ENCODE peak calls at places on chromosomes 2 and 18, in four cellular contexts. S, C, X and J are unnamed samples.

GRCh38 chr2:70024284-70024683 is 62.9 kb upstream of the ASPRV1 start:
- DNase-seq in C (no peak), S (no peak), X (peak), J (no peak)

GRCh38 chr2:220006152-220006551 is 378.7 kb downstream of the SLC4A3 start:
- DNase-seq in C (no peak), S (no peak), X (no peak), J (no peak)

GRCh38 chr2:178200331-178200730 is 6.0 kb downstream of the OSBPL6 start:
- DNase-seq in X (no peak), C (peak), S (no peak), J (no peak)

GRCh38 chr18:64032312-64032711 is 62.4 kb downstream of the SERPINB8 start:
- DNase-seq in S (no peak), C (no peak), X (no peak), J (no peak)

GRCh38 chr18:41875094-41875780 is 79.8 kb upstream of the PIK3C3 start:
- DNase-seq in C (no peak), S (no peak), X (no peak), J (no peak)

GRCh38 chr2:73981081-73981968 is 3.4 kb upstream of the TET3 start:
- DNase-seq in S (no peak), C (no peak), X (peak), J (peak)

GRCh38 chr2:149431337-149431736 is 101.0 kb downstream of the LYPD6 start:
- DNase-seq in S (no peak), X (no peak), C (no peak), J (no peak)

GRCh38 chr2:54065411-54065810 is 50.0 kb upstream of the ACYP2 start:
- DNase-seq in S (no peak), C (no peak), X (no peak), J (no peak)

GRCh38 chr2:212814941-212815340 is 276.3 kb upstream of the ERBB4 start:
- DNase-seq in S (no peak), X (no peak), C (no peak), J (no peak)

GRCh38 chr2:238916875-238917590 is 69.1 kb downstream of the TWIST2 start:
- DNase-seq in X (no peak), C (no peak), S (no peak), J (no peak)

GRCh38 chr2:17877811-17878221 is 651 bp upstream of the KCNS3 start:
- DNase-seq in X (peak), S (peak), C (peak), J (peak)

GRCh38 chr2:226873826-226874225 is 38.0 kb downstream of the RHBDD1 start:
- DNase-seq in X (no peak), C (no peak), S (no peak), J (no peak)

GRCh38 chr2:202771741-202772470 is 99.7 kb downstream of the ICA1L start:
- DNase-seq in S (no peak), C (no peak), X (no peak), J (no peak)

GRCh38 chr2:195818521-195818920 is 161.5 kb downstream of the SLC39A10 start:
- DNase-seq in X (no peak), C (no peak), S (no peak), J (no peak)

GRCh38 chr2:204655101-204655500 is 109.8 kb downstream of the PARD3B start:
- DNase-seq in S (no peak), X (no peak), C (no peak), J (no peak)

GRCh38 chr2:219688560-219689445 is 61.4 kb downstream of the SLC4A3 start:
- DNase-seq in X (no peak), S (no peak), C (no peak), J (no peak)

GRCh38 chr18:5582054-5582453 is 38.3 kb upstream of the EPB41L3 start:
- DNase-seq in X (peak), S (no peak), C (no peak), J (no peak)

DNA sequence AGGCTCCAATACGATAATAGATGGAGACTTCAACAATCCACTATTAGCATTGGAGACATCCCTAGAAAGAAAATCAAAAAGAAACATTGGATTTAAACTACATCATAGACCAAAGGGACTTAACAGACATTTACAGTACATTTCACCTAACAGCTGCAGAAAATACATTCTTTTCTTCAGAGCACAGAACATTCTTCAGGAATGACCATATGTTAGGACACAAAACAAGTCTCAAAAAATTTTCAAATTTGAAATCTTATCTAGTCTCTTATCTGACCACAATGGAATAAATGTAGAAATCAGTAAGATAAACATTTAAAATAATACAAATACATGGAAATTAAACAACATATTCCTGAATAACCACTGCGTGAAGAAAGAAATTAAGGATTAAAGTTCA is 68.7 kb downstream of the STRADB start:
- DNase-seq in S (no peak), X (no peak), C (no peak), J (no peak)
- H3K4me3 ChIP-seq in S (no peak), X (no peak), C (no peak), J (no peak)

GRCh38 chr2:182432051-182432450 is 5.2 kb upstream of the PDE1A start:
- DNase-seq in S (no peak), X (no peak), C (no peak), J (no peak)

GRCh38 chr2:182426915-182427233 is at the start of gene PDE1A:
- DNase-seq in C (no peak), S (no peak), X (no peak), J (no peak)

GRCh38 chr2:182422864-182423263 is 4.0 kb downstream of the PDE1A start:
- DNase-seq in S (no peak), C (no peak), X (no peak), J (no peak)

GRCh38 chr2:182426082-182426914 is 538 bp downstream of the PDE1A start:
- DNase-seq in X (no peak), S (no peak), C (no peak), J (no peak)
- H3K4me3 ChIP-seq in X (no peak), S (peak), C (no peak), J (no peak)

DNA sequence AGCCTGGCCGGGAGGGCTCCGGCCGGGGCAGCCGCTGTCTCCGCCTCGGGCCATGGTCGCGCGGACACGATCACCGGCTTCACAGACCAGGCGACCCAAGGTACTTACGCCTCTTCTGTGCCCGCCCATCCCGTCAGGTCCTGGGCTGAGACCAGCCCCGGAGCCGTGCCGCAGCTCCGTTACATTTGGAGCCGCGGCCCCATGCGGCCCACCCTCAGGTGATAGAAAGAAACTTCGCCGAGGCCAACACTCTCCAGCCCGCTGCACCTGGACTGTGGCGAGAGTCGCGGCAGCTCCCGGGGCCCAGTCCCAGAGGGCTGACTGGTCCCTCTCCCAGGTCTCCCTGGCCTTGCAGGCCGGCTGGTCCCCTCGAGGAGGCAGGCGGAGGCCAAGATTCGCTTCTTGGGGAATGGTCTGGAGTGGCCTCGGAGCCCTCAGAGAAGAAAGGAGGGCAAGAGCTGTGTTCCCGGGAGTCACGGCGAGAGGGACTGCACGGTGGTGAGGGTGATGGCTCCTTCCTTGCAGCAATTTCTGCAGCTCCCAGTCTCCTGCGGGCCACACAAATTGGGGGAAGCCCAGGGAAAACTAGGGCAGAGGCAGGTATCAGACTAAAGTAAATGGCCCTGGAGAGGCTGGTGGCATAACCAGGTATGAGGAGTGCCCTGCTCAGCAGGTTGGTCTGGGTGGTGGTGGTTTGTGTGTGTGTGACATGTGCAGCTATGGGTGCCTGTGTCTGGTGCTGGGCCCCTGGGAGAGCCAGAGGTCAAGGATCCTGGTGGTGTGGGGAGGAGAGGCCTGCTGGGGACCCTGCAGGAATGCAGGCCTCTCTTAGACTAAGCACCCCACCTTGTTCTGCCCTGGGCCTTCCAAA is 822 bp downstream of the GDF7 start:
- DNase-seq in C (no peak), S (no peak), X (peak), J (no peak)
- H3K4me3 ChIP-seq in C (no peak), S (peak), X (peak), J (peak)

GRCh38 chr18:13564579-13564978 is 161.8 kb downstream of the FAM210A start:
- DNase-seq in X (no peak), S (peak), C (no peak), J (no peak)

GRCh38 chr18:13565228-13565627 is 161.1 kb downstream of the FAM210A start:
- DNase-seq in S (no peak), C (no peak), X (no peak), J (no peak)

GRCh38 chr18:13568443-13569392 is 157.6 kb downstream of the FAM210A start:
- DNase-seq in S (no peak), C (no peak), X (no peak), J (peak)

GRCh38 chr18:13570216-13570615 is 156.1 kb downstream of the FAM210A start:
- DNase-seq in C (no peak), X (no peak), S (no peak), J (no peak)

GRCh38 chr18:13566941-13567762 is 159.2 kb downstream of the FAM210A start:
- DNase-seq in C (peak), S (peak), X (no peak), J (peak)
- H3K4me3 ChIP-seq in C (no peak), S (no peak), X (no peak), J (peak)

DNA sequence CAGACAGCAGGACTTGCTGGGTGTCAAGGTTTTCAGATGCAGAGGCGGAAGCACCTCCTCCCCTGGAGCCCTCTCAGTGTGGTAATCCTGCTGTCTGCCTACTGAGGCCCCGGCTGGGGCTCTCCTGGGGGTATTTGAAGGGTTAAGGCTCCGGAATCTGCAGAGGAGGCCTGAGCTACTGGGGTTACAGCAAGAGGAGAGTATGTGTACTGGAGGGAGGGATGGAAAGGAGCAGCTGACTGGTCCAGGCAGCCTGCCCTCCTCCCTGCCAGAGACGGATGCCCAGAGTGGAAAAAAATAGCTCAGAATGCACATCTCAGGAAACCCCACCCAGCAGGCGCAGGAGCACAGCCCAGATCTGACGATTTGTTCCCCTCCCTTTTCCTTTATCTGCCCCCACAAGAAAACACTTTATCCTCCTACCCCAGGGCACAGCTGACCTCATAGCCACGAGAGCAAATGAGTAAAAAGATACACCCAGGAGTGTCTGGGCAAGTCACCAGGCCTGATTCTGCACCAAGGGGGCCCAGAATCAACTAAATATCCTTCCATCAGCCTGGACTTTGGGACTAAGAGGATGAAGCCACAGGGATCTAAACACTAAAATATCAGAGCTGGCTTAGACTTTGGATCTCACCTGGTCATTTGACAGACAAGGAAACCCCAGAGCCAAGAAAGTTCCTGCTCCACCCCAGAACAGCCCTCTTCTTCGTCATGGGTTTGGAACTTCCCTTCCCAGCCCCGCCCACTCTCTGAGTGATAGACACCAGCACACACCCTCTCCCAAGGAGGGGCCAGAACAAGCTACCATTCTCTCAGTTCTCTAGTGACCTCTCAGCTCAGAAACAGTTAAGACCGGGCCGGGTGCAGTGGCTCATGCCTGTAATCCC is 5.5 kb downstream of the TMBIM1 start:
- DNase-seq in X (peak), S (peak), C (peak), J (peak)
- H3K4me3 ChIP-seq in X (no peak), S (peak), C (peak), J (peak)

GRCh38 chr2:45166229-45166890 is 157.1 kb upstream of the SIX2 start:
- DNase-seq in C (no peak), X (no peak), S (no peak), J (no peak)
- H3K4me3 ChIP-seq in C (no peak), X (no peak), S (no peak), J (no peak)

GRCh38 chr2:180016937-180017336 is 9.8 kb upstream of the CWC22 start:
- DNase-seq in C (no peak), X (no peak), S (no peak), J (no peak)
- H3K4me3 ChIP-seq in C (no peak), X (no peak), S (no peak), J (no peak)

DNA sequence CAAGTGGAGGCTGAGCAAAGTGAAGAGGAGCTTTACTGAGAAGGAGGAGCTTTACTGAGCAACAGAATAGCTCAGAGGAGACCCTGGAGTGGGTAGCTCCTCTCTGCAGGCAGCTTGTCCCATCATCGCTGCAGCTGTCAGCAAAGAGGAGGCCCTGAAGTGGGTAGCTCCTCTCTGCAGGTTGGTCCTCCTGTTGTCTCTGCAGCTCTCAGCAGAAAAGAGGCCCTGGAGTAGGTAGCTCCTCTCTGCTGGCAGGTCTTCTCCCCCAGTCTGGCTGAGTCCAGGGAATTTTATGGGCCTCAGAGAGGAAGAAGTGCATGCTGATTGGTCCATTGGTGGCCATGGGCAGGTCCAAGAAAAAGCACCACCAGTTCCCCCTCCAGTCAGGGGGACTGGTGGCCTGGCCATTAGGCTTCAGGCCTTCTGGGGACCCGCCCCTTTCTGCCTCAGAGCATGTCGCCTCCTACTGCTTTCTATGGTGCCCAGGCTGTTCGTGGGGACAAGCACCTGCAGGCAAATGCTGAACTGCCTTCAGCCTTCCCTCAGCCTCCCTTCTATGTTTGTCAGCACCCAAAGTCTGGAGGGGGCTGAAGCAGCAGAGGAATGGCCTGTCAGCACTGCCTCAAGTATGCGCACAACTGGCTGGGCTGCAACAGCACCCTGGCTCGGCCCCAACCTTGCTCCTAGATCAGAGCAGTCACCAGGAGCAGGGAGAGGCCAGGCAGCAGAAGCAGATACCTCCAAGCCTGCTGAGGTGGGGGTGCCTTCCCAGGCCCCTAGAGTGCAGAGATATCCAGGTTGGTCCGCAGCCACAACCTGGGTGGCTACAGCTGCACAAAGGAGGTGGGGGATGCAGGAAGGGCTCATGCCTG is 5.9 kb downstream of the ZSCAN30 start:
- DNase-seq in C (no peak), X (peak), S (no peak), J (no peak)
- H3K4me3 ChIP-seq in C (no peak), X (no peak), S (no peak), J (no peak)